ENCODE peak calls at places on chromosomes 6 and 20, in nine cellular contexts. I, G, C, X, Y, J, N, S and A are unnamed samples.

GRCh38 chr6:158717341-158718328 is 67.8 kb downstream of the SYTL3 start:
- DNase-seq in X (no peak), C (no peak), Y (no peak), N (no peak), J (no peak), G (no peak), S (no peak), I (no peak), A (no peak)

GRCh38 chr6:149636116-149636515 is 12.4 kb downstream of the KATNA1 start:
- DNase-seq in X (no peak), N (peak; percentile 27), S (no peak), J (no peak), C (no peak), Y (no peak), G (peak; percentile 28), I (no peak), A (peak; percentile 24)

GRCh38 chr20:61527626-61528025 is 275.6 kb downstream of the CDH4 start:
- DNase-seq in X (no peak), C (no peak), J (no peak), S (no peak), I (no peak), Y (no peak), N (no peak), G (no peak), A (no peak)

GRCh38 chr20:33169176-33169794 is 1.3 kb downstream of the BPIFA2 start:
- DNase-seq in I (no peak), G (no peak), C (no peak), N (no peak), J (no peak), X (no peak), Y (no peak), S (no peak), A (no peak)

GRCh38 chr20:17172826-17173420 is 53.9 kb upstream of the PCSK2 start:
- DNase-seq in Y (no peak), G (no peak), C (no peak), J (no peak), S (peak; percentile 6), X (no peak), N (no peak), I (no peak), A (no peak)

GRCh38 chr6:157724960-157725741 is 97.9 kb upstream of the SNX9 start:
- DNase-seq in S (no peak), X (no peak), J (no peak), C (no peak), N (no peak), G (no peak), Y (no peak), I (no peak), A (no peak)

GRCh38 chr6:123810948-123811347 is 7.3 kb downstream of the NKAIN2 start:
- DNase-seq in S (no peak), C (no peak), Y (no peak), N (no peak), I (no peak), J (no peak), G (no peak), X (no peak), A (no peak)

GRCh38 chr6:157162756-157163433 is 160.4 kb downstream of the TMEM242 start:
- DNase-seq in S (no peak), G (no peak), I (no peak), Y (no peak), N (no peak), J (no peak), C (no peak), X (no peak), A (no peak)

GRCh38 chr6:3585320-3585935 is 128.6 kb upstream of the SLC22A23 start:
- DNase-seq in C (no peak), I (no peak), G (peak; percentile 52), X (no peak), Y (no peak), N (peak; percentile 98), J (no peak), S (peak; percentile 72), A (peak; percentile 74)

GRCh38 chr20:4064118-4064962 is 49.0 kb upstream of the RNF24 start:
- DNase-seq in X (peak; percentile 82), S (peak; percentile 95), J (no peak), C (no peak), I (no peak), N (peak; percentile 74), G (peak; percentile 95), Y (no peak), A (peak; percentile 92)

GRCh38 chr6:3518356-3518841 is 61.5 kb upstream of the SLC22A23 start:
- DNase-seq in N (peak; percentile 94), C (no peak), I (no peak), G (peak; percentile 69), S (peak; percentile 90), X (no peak), J (no peak), Y (no peak), A (peak; percentile 86)

GRCh38 chr6:134267917-134268361 is 50.0 kb downstream of the SGK1 start:
- DNase-seq in X (no peak), C (no peak), I (no peak), S (no peak), N (peak; percentile 27), Y (no peak), G (no peak), J (no peak), A (no peak)

GRCh38 chr6:44004625-44005506 is 122.4 kb downstream of the MRPL14 start:
- DNase-seq in N (no peak), S (no peak), J (no peak), Y (no peak), C (no peak), G (no peak), X (peak; percentile 44), I (no peak), A (peak; percentile 37)

GRCh38 chr20:17171750-17172149 is 55.1 kb upstream of the PCSK2 start:
- DNase-seq in S (no peak), I (no peak), J (no peak), Y (no peak), C (no peak), G (no peak), N (peak; percentile 47), X (no peak), A (no peak)

GRCh38 chr6:72788188-72788587 is 166.3 kb downstream of the KCNQ5 start:
- DNase-seq in S (no peak), G (peak; percentile 64), N (peak; percentile 95), I (no peak), Y (no peak), X (no peak), C (no peak), J (no peak), A (peak; percentile 51)

GRCh38 chr6:134589512-134589911 is 271.6 kb upstream of the SGK1 start:
- DNase-seq in I (no peak), N (peak; percentile 99), Y (no peak), C (no peak), G (peak; percentile 95), X (no peak), S (peak; percentile 92), J (no peak), A (peak; percentile 86)